ENCODE peak calls at places on chromosomes 7 and 10, in four cellular contexts. Q is PC-3, D is lower lobe of right lung, F is foreskin fibroblast. V is an unnamed sample.

GRCh38 chr7:99410635-99411034 is 1.9 kb downstream of the BUD31 start:
- DNase-seq in Q (no peak), D (no peak), F (no peak), V (no peak)

GRCh38 chr7:51256244-51256781 is 60.3 kb downstream of the COBL start:
- DNase-seq in Q (no peak), D (no peak), F (no peak), V (no peak)

GRCh38 chr7:104240400-104240799 is 32.6 kb upstream of the ORC5 start:
- DNase-seq in Q (no peak), D (no peak), F (no peak), V (no peak)

GRCh38 chr10:35854661-35855060 is 212.6 kb upstream of the FZD8 start:
- DNase-seq in Q (no peak), D (no peak), F (no peak), V (peak; percentile 8)

GRCh38 chr10:62062752-62063512 is 161.4 kb downstream of the ARID5B start:
- DNase-seq in Q (no peak), D (no peak), F (peak; percentile 74), V (peak; percentile 82)

GRCh38 chr7:122300607-122301079 is 3.9 kb downstream of the FEZF1 start:
- DNase-seq in Q (no peak), D (peak; percentile 49), F (no peak), V (no peak)

GRCh38 chr7:115724400-115725056 is 306.0 kb downstream of the TFEC start:
- DNase-seq in Q (peak; percentile 19), D (no peak), F (no peak), V (no peak)

GRCh38 chr10:91163269-91163708 is 57.2 kb upstream of the PCGF5 start:
- DNase-seq in Q (peak; percentile 43), D (peak; percentile 78), F (peak; percentile 47), V (peak; percentile 61)

GRCh38 chr10:96512997-96513685 is 585 bp downstream of the TLL2 start:
- DNase-seq in Q (no peak), D (no peak), F (peak; percentile 22), V (peak; percentile 15)

GRCh38 chr10:63375859-63376258 is 89.9 kb downstream of the JMJD1C start:
- DNase-seq in Q (no peak), D (no peak), F (peak; percentile 67), V (peak; percentile 91)

GRCh38 chr10:34758447-34758996 is 56.6 kb downstream of the PARD3 start:
- DNase-seq in Q (peak; percentile 100), D (no peak), F (peak; percentile 93), V (peak; percentile 93)

GRCh38 chr10:8060010-8060703 is 5.7 kb downstream of the GATA3 start:
- DNase-seq in Q (peak; percentile 47), D (no peak), F (no peak), V (no peak)

GRCh38 chr10:80518143-80518806 is 19.4 kb upstream of the SH2D4B start:
- DNase-seq in Q (no peak), D (no peak), F (no peak), V (no peak)

GRCh38 chr7:6008668-6009611 is at the start of the genes AIMP2 and PMS2:
- DNase-seq in Q (peak; percentile 98), D (peak; percentile 98), F (peak; percentile 98), V (peak; percentile 98)
- TF ChIP-seq CTCF in Q (no peak), D (no peak), F (no peak), V (no peak)

DNA sequence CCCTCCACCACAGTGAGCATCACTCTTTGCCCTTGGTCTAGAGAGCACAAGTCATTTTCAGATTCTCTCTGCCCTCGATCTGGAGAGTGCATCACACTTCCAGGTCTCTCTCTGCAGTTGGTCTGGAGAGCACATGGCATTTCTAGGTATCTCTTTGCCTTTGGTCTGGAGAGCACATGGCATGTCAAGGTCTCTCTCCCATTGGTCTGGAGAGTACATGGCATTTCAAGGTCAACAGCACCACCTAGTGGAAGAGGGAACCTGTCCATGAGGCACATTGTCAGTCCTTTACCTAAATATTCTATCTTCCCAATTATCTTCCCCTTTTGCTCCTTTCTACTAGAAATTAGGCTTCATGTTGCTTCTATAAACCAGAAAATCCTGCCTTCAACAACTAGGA is 1139.4 kb downstream of the XPNPEP1 start:
- DNase-seq in Q (peak; percentile 80), D (no peak), F (no peak), V (peak; percentile 77)
- TF ChIP-seq CTCF in Q (peak; percentile 68), D (peak; percentile 43), F (peak; percentile 19), V (peak; percentile 50)

DNA sequence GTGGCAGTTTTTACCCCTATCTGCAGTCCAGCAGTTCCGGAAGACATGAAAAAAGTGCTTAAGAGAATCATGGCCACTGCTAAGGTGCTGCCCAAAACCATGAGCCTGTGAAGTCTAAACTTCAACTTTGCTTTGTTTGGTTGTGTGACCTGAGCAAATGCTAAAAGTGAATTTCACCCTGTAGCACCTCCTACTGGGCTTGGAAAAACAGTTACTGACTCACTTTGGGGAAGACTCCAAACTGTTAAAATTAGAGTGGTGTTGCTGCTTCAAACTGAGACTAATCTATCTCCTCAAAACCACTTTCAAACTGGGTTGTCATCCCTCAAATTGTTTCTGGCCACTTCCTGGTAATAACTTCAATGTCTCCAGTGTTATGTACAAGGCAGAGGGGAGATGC is 21.3 kb downstream of the MKX start:
- DNase-seq in Q (peak; percentile 17), D (no peak), F (no peak), V (peak; percentile 54)
- TF ChIP-seq CTCF in Q (peak; percentile 62), D (no peak), F (peak; percentile 53), V (peak; percentile 52)

GRCh38 chr10:124632566-124632965 is 111.6 kb downstream of the FAM53B start:
- DNase-seq in Q (no peak), D (no peak), F (no peak), V (no peak)

GRCh38 chr10:124630551-124630950 is 113.6 kb downstream of the FAM53B start:
- DNase-seq in Q (no peak), D (no peak), F (no peak), V (no peak)

GRCh38 chr10:124629410-124629809 is 114.8 kb downstream of the FAM53B start:
- DNase-seq in Q (no peak), D (no peak), F (no peak), V (no peak)

GRCh38 chr10:124629842-124630241 is 114.3 kb downstream of the FAM53B start:
- DNase-seq in Q (no peak), D (no peak), F (no peak), V (no peak)

DNA sequence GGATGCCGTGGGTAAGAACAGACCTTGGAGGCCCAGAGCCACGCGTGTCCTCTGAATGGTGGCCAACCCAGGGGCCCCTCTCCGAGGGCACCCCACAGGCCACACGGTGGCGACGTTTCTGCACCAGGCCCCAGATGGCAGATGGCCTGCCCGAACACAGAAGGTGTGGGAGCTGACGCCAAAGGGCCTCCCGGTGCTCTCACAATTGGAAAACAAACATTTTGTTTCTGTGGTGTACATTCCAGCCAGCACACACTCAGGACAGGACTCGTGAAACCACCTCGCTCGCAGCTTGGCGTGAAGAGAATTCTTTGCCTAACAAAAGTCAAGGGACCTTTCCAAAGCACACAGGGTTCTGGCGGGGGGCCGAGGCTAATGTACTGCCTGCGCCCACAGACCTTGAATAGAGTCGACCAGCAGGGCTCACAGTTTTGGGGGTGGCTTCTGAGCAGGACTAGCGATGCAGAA is 112.1 kb downstream of the FAM53B start:
- DNase-seq in Q (no peak), D (peak; percentile 89), F (no peak), V (peak; percentile 28)
- TF ChIP-seq CTCF in Q (no peak), D (peak; percentile 67), F (no peak), V (peak; percentile 24)

GRCh38 chr7:44431091-44431608 is 59.3 kb downstream of the NUDCD3 start:
- DNase-seq in Q (peak; percentile 9), D (no peak), F (no peak), V (no peak)
- TF ChIP-seq CTCF in Q (peak; percentile 33), D (no peak), F (peak; percentile 5), V (no peak)

GRCh38 chr10:58963723-58964124 is 212.7 kb upstream of the PHYHIPL start:
- DNase-seq in Q (no peak), D (no peak), F (no peak), V (no peak)

GRCh38 chr10:58965855-58966254 is 210.6 kb upstream of the PHYHIPL start:
- DNase-seq in Q (no peak), D (no peak), F (no peak), V (no peak)

GRCh38 chr10:58967551-58968418 is 208.7 kb upstream of the PHYHIPL start:
- DNase-seq in Q (no peak), D (peak; percentile 49), F (no peak), V (no peak)

GRCh38 chr10:58957517-58957916 is 218.9 kb upstream of the PHYHIPL start:
- DNase-seq in Q (no peak), D (no peak), F (no peak), V (no peak)

GRCh38 chr10:58963101-58963534 is 213.3 kb upstream of the PHYHIPL start:
- DNase-seq in Q (peak; percentile 42), D (no peak), F (no peak), V (no peak)
- TF ChIP-seq CTCF in Q (peak; percentile 72), D (no peak), F (peak; percentile 9), V (peak; percentile 34)

GRCh38 chr10:114084225-114084624 is 40.6 kb downstream of the ADRB1 start:
- DNase-seq in Q (no peak), D (no peak), F (no peak), V (no peak)

GRCh38 chr10:114083040-114083439 is 39.4 kb downstream of the ADRB1 start:
- DNase-seq in Q (peak; percentile 53), D (no peak), F (no peak), V (no peak)

GRCh38 chr10:114081911-114082583 is 38.4 kb downstream of the ADRB1 start:
- DNase-seq in Q (peak; percentile 55), D (no peak), F (no peak), V (no peak)

GRCh38 chr10:114087655-114088054 is 44.0 kb downstream of the ADRB1 start:
- DNase-seq in Q (no peak), D (no peak), F (no peak), V (no peak)

DNA sequence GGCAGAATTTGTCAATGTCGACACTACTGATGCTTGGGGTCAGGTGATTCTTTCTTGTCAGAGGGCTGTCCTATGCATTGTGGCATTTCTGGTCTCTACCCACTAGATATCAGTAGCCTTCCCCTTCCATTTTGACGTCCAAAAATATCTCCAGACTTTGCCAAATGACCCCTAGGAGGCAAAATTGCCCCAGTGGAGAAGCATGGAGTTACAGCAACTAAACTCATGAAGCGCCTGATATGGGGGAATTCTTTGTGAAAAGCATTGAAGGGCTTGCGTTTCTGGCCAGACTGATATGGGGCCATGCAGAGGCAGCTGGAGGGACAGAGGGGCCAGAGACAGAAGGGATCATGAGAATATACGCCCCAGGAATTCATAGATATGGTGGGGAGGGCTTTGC is 43.6 kb downstream of the ADRB1 start:
- DNase-seq in Q (no peak), D (no peak), F (no peak), V (no peak)
- TF ChIP-seq CTCF in Q (no peak), D (no peak), F (no peak), V (no peak)

DNA sequence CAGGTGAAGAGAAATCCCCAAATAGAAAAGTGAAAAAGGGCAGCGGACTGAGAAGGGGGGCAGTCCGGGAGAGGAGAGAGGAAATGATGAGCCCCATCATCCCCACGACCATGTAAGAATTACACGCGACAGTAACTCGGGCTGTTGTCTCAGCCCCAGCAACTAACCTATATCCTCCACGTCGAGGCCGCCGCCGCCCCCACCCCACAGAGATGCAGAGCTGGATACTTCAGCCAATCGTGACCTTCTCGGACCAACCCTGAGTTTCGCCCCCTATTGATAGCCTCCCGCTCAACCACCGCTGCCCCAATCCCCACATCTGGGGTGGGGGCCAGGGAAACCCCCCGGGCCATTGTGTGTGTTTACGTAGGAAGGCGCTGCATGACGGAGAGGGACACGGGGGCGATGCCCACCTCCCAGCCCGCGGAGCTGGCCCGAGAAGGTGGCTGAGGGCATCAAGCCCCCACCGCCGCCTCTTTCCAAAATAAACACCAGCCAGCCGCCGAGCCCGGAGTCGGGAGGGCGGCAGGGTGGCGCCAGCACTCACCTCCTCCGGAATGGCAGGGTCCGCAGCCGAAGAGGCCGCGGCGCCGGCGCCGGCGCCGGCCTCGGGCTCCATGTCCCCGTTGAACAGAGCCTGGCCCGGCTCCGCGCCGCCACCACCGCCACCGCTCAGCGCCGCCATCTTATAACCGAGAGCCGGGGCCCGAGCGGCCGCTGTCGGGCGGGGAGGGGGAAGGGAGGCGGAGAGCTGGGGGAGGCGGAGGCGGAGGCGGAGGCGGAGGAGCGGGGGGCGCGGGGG is 509 bp downstream of the BRAF start:
- DNase-seq in Q (peak; percentile 35), D (peak; percentile 85), F (peak; percentile 35), V (peak; percentile 61)
- TF ChIP-seq CTCF in Q (peak; percentile 59), D (peak; percentile 44), F (peak; percentile 56), V (peak; percentile 41)

V was measured in fibroblast of mammary gland.